ENCODE peak calls at places on chromosome 21, in seven cellular contexts. K, G, B, C, Z, I and E are unnamed samples.

GRCh38 chr21:31459457-31459856 is 115.4 kb upstream of the TIAM1 start:
- DNase-seq in K (no peak), G (no peak), B (no peak), C (no peak), Z (peak; percentile 36), I (no peak), E (no peak)

GRCh38 chr21:43311303-43311817 is 115.6 kb downstream of the SIK1 start:
- DNase-seq in K (no peak), G (no peak), B (no peak), C (no peak), Z (no peak), I (no peak), E (no peak)

GRCh38 chr21:44994581-44995171 is 54.8 kb downstream of the SLX9 start:
- DNase-seq in K (no peak), G (no peak), B (no peak), C (peak; percentile 84), Z (no peak), I (no peak), E (no peak)

GRCh38 chr21:45865106-45865835 is 116.3 kb upstream of the COL6A1 start:
- DNase-seq in K (peak; percentile 91), G (peak; percentile 76), B (peak; percentile 38), C (no peak), Z (peak; percentile 91), I (no peak), E (no peak)

GRCh38 chr21:46116846-46117585 is 19.1 kb downstream of the COL6A2 start:
- DNase-seq in K (peak; percentile 53), G (peak; percentile 86), B (peak; percentile 75), C (peak; percentile 64), Z (no peak), I (no peak), E (peak; percentile 91)

GRCh38 chr21:33254766-33255165 is 11.4 kb upstream of the IL10RB start:
- DNase-seq in K (no peak), G (no peak), B (no peak), C (no peak), Z (no peak), I (no peak), E (peak; percentile 23)

GRCh38 chr21:41772351-41773080 is 5.7 kb upstream of the RIPK4 start:
- DNase-seq in K (no peak), G (no peak), B (no peak), C (no peak), Z (no peak), I (no peak), E (no peak)

GRCh38 chr21:45599146-45599581 is 44.4 kb upstream of the PCBP3 start:
- DNase-seq in K (no peak), G (no peak), B (peak; percentile 55), C (peak; percentile 49), Z (no peak), I (no peak), E (no peak)

GRCh38 chr21:38813143-38813542 is 7.4 kb downstream of the ETS2 start:
- DNase-seq in K (no peak), G (no peak), B (no peak), C (no peak), Z (no peak), I (no peak), E (peak; percentile 32)

GRCh38 chr21:45323487-45324380 is 36.0 kb upstream of the POFUT2 start:
- DNase-seq in K (no peak), G (no peak), B (peak; percentile 78), C (peak; percentile 94), Z (no peak), I (no peak), E (no peak)

GRCh38 chr21:41965447-41966340 is 11.9 kb upstream of the C2CD2 start:
- DNase-seq in K (no peak), G (no peak), B (no peak), C (no peak), Z (no peak), I (peak; percentile 4), E (peak; percentile 73)